ENCODE peak calls at places on chromosomes 11 and 22, in six cellular contexts. One of them, this sample, is unnamed.

GRCh38 chr22:38098410-38099249 is 11.9 kb downstream of the BAIAP2L2 start:
- DNase-seq in GM03348: peak; percentile 80
- DNase-seq in substantia nigra: no peak
- DNase-seq in activated B cell treated with CpG ODN at 0.5 μM for 24 hours: no peak
- DNase-seq in stimulated activated CD4-positive, alpha-beta T cell treated with anti-CD3 and anti-CD28 coated beads, Interleukin-2, amount 100 ng/mL, for 4 hours: no peak
- DNase-seq in astrocyte of the spinal cord: no peak
- DNase-seq in this sample: no peak

GRCh38 chr22:50303848-50304527 is 3.5 kb downstream of the PLXNB2 start:
- DNase-seq in activated B cell treated with CpG ODN at 0.5 μM for 24 hours: no peak
- DNase-seq in astrocyte of the spinal cord: no peak
- DNase-seq in substantia nigra: peak; percentile 45
- DNase-seq in GM03348: peak; percentile 49
- DNase-seq in stimulated activated CD4-positive, alpha-beta T cell treated with anti-CD3 and anti-CD28 coated beads, Interleukin-2, amount 100 ng/mL, for 4 hours: no peak
- DNase-seq in this sample: no peak

GRCh38 chr11:46906596-46906995 is 11.8 kb downstream of the LRP4 start:
- DNase-seq in activated B cell treated with CpG ODN at 0.5 μM for 24 hours: no peak
- DNase-seq in astrocyte of the spinal cord: peak; percentile 17
- DNase-seq in stimulated activated CD4-positive, alpha-beta T cell treated with anti-CD3 and anti-CD28 coated beads, Interleukin-2, amount 100 ng/mL, for 4 hours: no peak
- DNase-seq in substantia nigra: peak; percentile 26
- DNase-seq in GM03348: no peak
- DNase-seq in this sample: no peak

GRCh38 chr11:119206512-119207299 is 567 bp downstream of the CBL start:
- DNase-seq in GM03348: peak; percentile 62
- DNase-seq in substantia nigra: peak; percentile 53
- DNase-seq in astrocyte of the spinal cord: no peak
- DNase-seq in stimulated activated CD4-positive, alpha-beta T cell treated with anti-CD3 and anti-CD28 coated beads, Interleukin-2, amount 100 ng/mL, for 4 hours: peak; percentile 23
- DNase-seq in activated B cell treated with CpG ODN at 0.5 μM for 24 hours: no peak
- DNase-seq in this sample: peak; percentile 35

GRCh38 chr11:131977854-131978253 is 607.4 kb downstream of the NTM start:
- DNase-seq in substantia nigra: no peak
- DNase-seq in GM03348: peak; percentile 77
- DNase-seq in stimulated activated CD4-positive, alpha-beta T cell treated with anti-CD3 and anti-CD28 coated beads, Interleukin-2, amount 100 ng/mL, for 4 hours: no peak
- DNase-seq in activated B cell treated with CpG ODN at 0.5 μM for 24 hours: no peak
- DNase-seq in astrocyte of the spinal cord: peak; percentile 68
- DNase-seq in this sample: no peak

GRCh38 chr11:10666976-10667892 is 26.3 kb downstream of the IRAG1 start:
- DNase-seq in stimulated activated CD4-positive, alpha-beta T cell treated with anti-CD3 and anti-CD28 coated beads, Interleukin-2, amount 100 ng/mL, for 4 hours: no peak
- DNase-seq in substantia nigra: no peak
- DNase-seq in GM03348: peak; percentile 68
- DNase-seq in activated B cell treated with CpG ODN at 0.5 μM for 24 hours: no peak
- DNase-seq in astrocyte of the spinal cord: peak; percentile 79
- DNase-seq in this sample: peak; percentile 34

GRCh38 chr11:77658213-77659013 is 20.8 kb upstream of the CLNS1A start:
- DNase-seq in GM03348: peak; percentile 53
- DNase-seq in astrocyte of the spinal cord: no peak
- DNase-seq in activated B cell treated with CpG ODN at 0.5 μM for 24 hours: no peak
- DNase-seq in substantia nigra: no peak
- DNase-seq in stimulated activated CD4-positive, alpha-beta T cell treated with anti-CD3 and anti-CD28 coated beads, Interleukin-2, amount 100 ng/mL, for 4 hours: no peak
- DNase-seq in this sample: no peak

GRCh38 chr11:35334385-35335090 is 84.8 kb downstream of the SLC1A2 start:
- DNase-seq in GM03348: no peak
- DNase-seq in substantia nigra: no peak
- DNase-seq in activated B cell treated with CpG ODN at 0.5 μM for 24 hours: no peak
- DNase-seq in astrocyte of the spinal cord: no peak
- DNase-seq in stimulated activated CD4-positive, alpha-beta T cell treated with anti-CD3 and anti-CD28 coated beads, Interleukin-2, amount 100 ng/mL, for 4 hours: no peak
- DNase-seq in this sample: no peak

GRCh38 chr11:116052603-116053537 is 548.7 kb upstream of the CADM1 start:
- DNase-seq in activated B cell treated with CpG ODN at 0.5 μM for 24 hours: no peak
- DNase-seq in GM03348: no peak
- DNase-seq in stimulated activated CD4-positive, alpha-beta T cell treated with anti-CD3 and anti-CD28 coated beads, Interleukin-2, amount 100 ng/mL, for 4 hours: no peak
- DNase-seq in substantia nigra: no peak
- DNase-seq in astrocyte of the spinal cord: no peak
- DNase-seq in this sample: no peak

GRCh38 chr11:102846292-102846691 is 2.9 kb upstream of the MMP3 start:
- DNase-seq in stimulated activated CD4-positive, alpha-beta T cell treated with anti-CD3 and anti-CD28 coated beads, Interleukin-2, amount 100 ng/mL, for 4 hours: no peak
- DNase-seq in activated B cell treated with CpG ODN at 0.5 μM for 24 hours: no peak
- DNase-seq in astrocyte of the spinal cord: no peak
- DNase-seq in substantia nigra: no peak
- DNase-seq in GM03348: no peak
- DNase-seq in this sample: no peak

GRCh38 chr22:36977401-36977861 is 41.8 kb downstream of the TST start:
- DNase-seq in stimulated activated CD4-positive, alpha-beta T cell treated with anti-CD3 and anti-CD28 coated beads, Interleukin-2, amount 100 ng/mL, for 4 hours: peak; percentile 76
- DNase-seq in astrocyte of the spinal cord: peak; percentile 12
- DNase-seq in GM03348: no peak
- DNase-seq in substantia nigra: peak; percentile 43
- DNase-seq in activated B cell treated with CpG ODN at 0.5 μM for 24 hours: peak; percentile 71
- DNase-seq in this sample: no peak

GRCh38 chr22:40462195-40462988 is 92.0 kb downstream of the SGSM3 start:
- DNase-seq in astrocyte of the spinal cord: no peak
- DNase-seq in GM03348: no peak
- DNase-seq in activated B cell treated with CpG ODN at 0.5 μM for 24 hours: no peak
- DNase-seq in stimulated activated CD4-positive, alpha-beta T cell treated with anti-CD3 and anti-CD28 coated beads, Interleukin-2, amount 100 ng/mL, for 4 hours: peak; percentile 7
- DNase-seq in substantia nigra: no peak
- DNase-seq in this sample: no peak

GRCh38 chr11:99739464-99740089 is 718.8 kb downstream of the CNTN5 start:
- DNase-seq in activated B cell treated with CpG ODN at 0.5 μM for 24 hours: no peak
- DNase-seq in stimulated activated CD4-positive, alpha-beta T cell treated with anti-CD3 and anti-CD28 coated beads, Interleukin-2, amount 100 ng/mL, for 4 hours: no peak
- DNase-seq in substantia nigra: no peak
- DNase-seq in astrocyte of the spinal cord: peak; percentile 72
- DNase-seq in GM03348: peak; percentile 52
- DNase-seq in this sample: no peak

GRCh38 chr11:84430661-84431060 is 1144.5 kb upstream of the CCDC90B start:
- DNase-seq in stimulated activated CD4-positive, alpha-beta T cell treated with anti-CD3 and anti-CD28 coated beads, Interleukin-2, amount 100 ng/mL, for 4 hours: no peak
- DNase-seq in astrocyte of the spinal cord: no peak
- DNase-seq in activated B cell treated with CpG ODN at 0.5 μM for 24 hours: no peak
- DNase-seq in substantia nigra: no peak
- DNase-seq in GM03348: no peak
- DNase-seq in this sample: no peak

GRCh38 chr11:68140496-68141246 is 19.5 kb upstream of the CHKA start:
- DNase-seq in activated B cell treated with CpG ODN at 0.5 μM for 24 hours: no peak
- DNase-seq in GM03348: no peak
- DNase-seq in stimulated activated CD4-positive, alpha-beta T cell treated with anti-CD3 and anti-CD28 coated beads, Interleukin-2, amount 100 ng/mL, for 4 hours: no peak
- DNase-seq in substantia nigra: peak; percentile 50
- DNase-seq in astrocyte of the spinal cord: no peak
- DNase-seq in this sample: no peak

GRCh38 chr22:39244496-39245129 is at the start of gene PDGFB:
- DNase-seq in GM03348: peak; percentile 52
- DNase-seq in substantia nigra: peak; percentile 43
- DNase-seq in activated B cell treated with CpG ODN at 0.5 μM for 24 hours: no peak
- DNase-seq in stimulated activated CD4-positive, alpha-beta T cell treated with anti-CD3 and anti-CD28 coated beads, Interleukin-2, amount 100 ng/mL, for 4 hours: no peak
- DNase-seq in astrocyte of the spinal cord: no peak
- DNase-seq in this sample: no peak

GRCh38 chr11:71435278-71435951 is 12.8 kb downstream of the DHCR7 start:
- DNase-seq in activated B cell treated with CpG ODN at 0.5 μM for 24 hours: no peak
- DNase-seq in GM03348: no peak
- DNase-seq in astrocyte of the spinal cord: no peak
- DNase-seq in substantia nigra: no peak
- DNase-seq in stimulated activated CD4-positive, alpha-beta T cell treated with anti-CD3 and anti-CD28 coated beads, Interleukin-2, amount 100 ng/mL, for 4 hours: no peak
- DNase-seq in this sample: no peak

GRCh38 chr11:10550503-10550902 is 9.5 kb upstream of the RNF141 start:
- DNase-seq in astrocyte of the spinal cord: peak; percentile 65
- DNase-seq in GM03348: peak; percentile 57
- DNase-seq in activated B cell treated with CpG ODN at 0.5 μM for 24 hours: no peak
- DNase-seq in stimulated activated CD4-positive, alpha-beta T cell treated with anti-CD3 and anti-CD28 coated beads, Interleukin-2, amount 100 ng/mL, for 4 hours: no peak
- DNase-seq in substantia nigra: no peak
- DNase-seq in this sample: no peak

GRCh38 chr11:58498464-58498863 is 9.4 kb downstream of the OR5B21 start:
- DNase-seq in activated B cell treated with CpG ODN at 0.5 μM for 24 hours: no peak
- DNase-seq in GM03348: no peak
- DNase-seq in substantia nigra: no peak
- DNase-seq in astrocyte of the spinal cord: no peak
- DNase-seq in stimulated activated CD4-positive, alpha-beta T cell treated with anti-CD3 and anti-CD28 coated beads, Interleukin-2, amount 100 ng/mL, for 4 hours: no peak
- DNase-seq in this sample: no peak

GRCh38 chr11:2513441-2513840 is 68.6 kb downstream of the KCNQ1 start:
- DNase-seq in stimulated activated CD4-positive, alpha-beta T cell treated with anti-CD3 and anti-CD28 coated beads, Interleukin-2, amount 100 ng/mL, for 4 hours: no peak
- DNase-seq in astrocyte of the spinal cord: no peak
- DNase-seq in substantia nigra: no peak
- DNase-seq in GM03348: no peak
- DNase-seq in activated B cell treated with CpG ODN at 0.5 μM for 24 hours: peak; percentile 11
- DNase-seq in this sample: peak; percentile 16

GRCh38 chr11:121024989-121025388 is 1.1 kb downstream of the TBCEL start:
- DNase-seq in GM03348: peak; percentile 40
- DNase-seq in stimulated activated CD4-positive, alpha-beta T cell treated with anti-CD3 and anti-CD28 coated beads, Interleukin-2, amount 100 ng/mL, for 4 hours: no peak
- DNase-seq in substantia nigra: no peak
- DNase-seq in astrocyte of the spinal cord: no peak
- DNase-seq in activated B cell treated with CpG ODN at 0.5 μM for 24 hours: no peak
- DNase-seq in this sample: no peak

GRCh38 chr11:47964546-47964945 is 15.8 kb upstream of the PTPRJ start:
- DNase-seq in substantia nigra: no peak
- DNase-seq in activated B cell treated with CpG ODN at 0.5 μM for 24 hours: no peak
- DNase-seq in GM03348: no peak
- DNase-seq in stimulated activated CD4-positive, alpha-beta T cell treated with anti-CD3 and anti-CD28 coated beads, Interleukin-2, amount 100 ng/mL, for 4 hours: no peak
- DNase-seq in astrocyte of the spinal cord: no peak
- DNase-seq in this sample: no peak

GRCh38 chr11:133277886-133278285 is 254.4 kb downstream of the OPCML start:
- DNase-seq in substantia nigra: no peak
- DNase-seq in stimulated activated CD4-positive, alpha-beta T cell treated with anti-CD3 and anti-CD28 coated beads, Interleukin-2, amount 100 ng/mL, for 4 hours: no peak
- DNase-seq in activated B cell treated with CpG ODN at 0.5 μM for 24 hours: no peak
- DNase-seq in astrocyte of the spinal cord: no peak
- DNase-seq in GM03348: no peak
- DNase-seq in this sample: no peak

GRCh38 chr11:8403310-8403709 is 139.6 kb upstream of the LMO1 start:
- DNase-seq in activated B cell treated with CpG ODN at 0.5 μM for 24 hours: no peak
- DNase-seq in stimulated activated CD4-positive, alpha-beta T cell treated with anti-CD3 and anti-CD28 coated beads, Interleukin-2, amount 100 ng/mL, for 4 hours: no peak
- DNase-seq in substantia nigra: no peak
- DNase-seq in GM03348: no peak
- DNase-seq in astrocyte of the spinal cord: peak; percentile 34
- DNase-seq in this sample: no peak

GRCh38 chr22:38226853-38227649 is 25.3 kb downstream of the MAFF start:
- DNase-seq in substantia nigra: no peak
- DNase-seq in astrocyte of the spinal cord: no peak
- DNase-seq in GM03348: no peak
- DNase-seq in activated B cell treated with CpG ODN at 0.5 μM for 24 hours: no peak
- DNase-seq in stimulated activated CD4-positive, alpha-beta T cell treated with anti-CD3 and anti-CD28 coated beads, Interleukin-2, amount 100 ng/mL, for 4 hours: no peak
- DNase-seq in this sample: no peak